ENCODE peak calls at places on chromosomes 1 and 21, in nine cellular contexts. D is DND-41; F is H7; N is CD4-positive, alpha-beta T cell; S is iPS DF 6.9; W is fibroblast of lung; B is heart left ventricle; O is adrenal gland; V is breast epithelium. P is an unnamed sample. For H3K27me3, the result is how much of the 10 kb centered on the place peaks cover.

GRCh38 chr1:226126824-226127591 is 59.5 kb downstream of the ACBD3 start:
- DNase-seq in D (no peak), F (peak), N (no peak), S (no peak), W (no peak), B (no peak), O (peak), V (no peak), P (no peak)

GRCh38 chr21:44549525-44550211 is 1.6 kb downstream of the KRTAP10-2 start:
- DNase-seq in D (no peak), F (no peak), N (no peak), S (no peak), W (no peak), B (no peak), O (no peak), V (no peak), P (peak)

GRCh38 chr1:248847181-248847955 is 9.3 kb downstream of the ZNF672 start:
- DNase-seq in D (no peak), F (no peak), N (no peak), S (no peak), W (no peak), B (no peak), O (no peak), V (no peak), P (no peak)

GRCh38 chr1:12047120-12047876 is 15.8 kb upstream of the TNFRSF8 start:
- DNase-seq in D (peak), F (no peak), N (peak), S (no peak), W (peak), B (no peak), O (no peak), V (no peak), P (no peak)

GRCh38 chr1:73065585-73065984 is 783.2 kb upstream of the NEGR1 start:
- DNase-seq in D (no peak), F (peak), N (no peak), S (no peak), W (no peak), B (no peak), O (no peak), V (no peak), P (no peak)

GRCh38 chr1:28518745-28519341 is 13.0 kb downstream of the RCC1 start:
- DNase-seq in D (peak), F (peak), N (no peak), S (no peak), W (no peak), B (no peak), O (peak), V (no peak), P (no peak)

GRCh38 chr1:110281363-110282290 is 57.5 kb upstream of the RBM15 start:
- DNase-seq in D (no peak), F (no peak), N (no peak), S (no peak), W (no peak), B (no peak), O (no peak), V (no peak), P (peak)

GRCh38 chr1:119323216-119323982 is 45.2 kb upstream of the HAO2 start:
- DNase-seq in D (peak), F (no peak), N (no peak), S (no peak), W (no peak), B (no peak), O (no peak), V (no peak), P (no peak)

GRCh38 chr21:45027241-45028196 is 46.9 kb upstream of the ADARB1 start:
- DNase-seq in D (no peak), F (peak), N (no peak), S (no peak), W (no peak), B (no peak), O (no peak), V (no peak), P (no peak)

GRCh38 chr1:4215391-4215790 is 315.3 kb upstream of the C1orf174 start:
- DNase-seq in D (no peak), F (no peak), N (no peak), S (no peak), W (no peak), B (no peak), O (no peak), V (no peak), P (no peak)

GRCh38 chr1:2233997-2234761 is 6.1 kb downstream of the SKI start:
- DNase-seq in D (no peak), F (no peak), N (peak), S (no peak), W (peak), B (peak), O (peak), V (peak), P (peak)

GRCh38 chr1:155091071-155092051 is 12.7 kb downstream of the EFNA3 start:
- DNase-seq in D (peak), F (peak), N (peak), S (peak), W (peak), B (peak), O (peak), V (no peak), P (no peak)

GRCh38 chr1:118185083-118185899 is at the start of gene SPAG17:
- DNase-seq in D (no peak), F (peak), N (no peak), S (peak), W (peak), B (peak), O (peak), V (no peak), P (no peak)

GRCh38 chr1:71304125-71304524 is 223.3 kb upstream of the ZRANB2 start:
- DNase-seq in D (no peak), F (no peak), N (no peak), S (no peak), W (no peak), B (no peak), O (no peak), V (no peak), P (no peak)

GRCh38 chr1:212718499-212718898 is 18.9 kb upstream of the BATF3 start:
- DNase-seq in D (no peak), F (no peak), N (no peak), S (no peak), W (no peak), B (no peak), O (no peak), V (no peak), P (no peak)

GRCh38 chr1:235588916-235589515 is 60.6 kb downstream of the GNG4 start:
- DNase-seq in D (peak), F (no peak), N (no peak), S (no peak), W (peak), B (no peak), O (no peak), V (no peak), P (no peak)

GRCh38 chr1:169163059-169163458 is 56.6 kb downstream of the ATP1B1 start:
- DNase-seq in D (no peak), F (no peak), N (no peak), S (no peak), W (peak), B (no peak), O (no peak), V (no peak), P (no peak)

GRCh38 chr1:156767879-156768608 is 709 bp downstream of the PRCC start:
- DNase-seq in D (no peak), F (peak), N (peak), S (no peak), W (no peak), B (peak), O (peak), V (peak), P (no peak)

DNA sequence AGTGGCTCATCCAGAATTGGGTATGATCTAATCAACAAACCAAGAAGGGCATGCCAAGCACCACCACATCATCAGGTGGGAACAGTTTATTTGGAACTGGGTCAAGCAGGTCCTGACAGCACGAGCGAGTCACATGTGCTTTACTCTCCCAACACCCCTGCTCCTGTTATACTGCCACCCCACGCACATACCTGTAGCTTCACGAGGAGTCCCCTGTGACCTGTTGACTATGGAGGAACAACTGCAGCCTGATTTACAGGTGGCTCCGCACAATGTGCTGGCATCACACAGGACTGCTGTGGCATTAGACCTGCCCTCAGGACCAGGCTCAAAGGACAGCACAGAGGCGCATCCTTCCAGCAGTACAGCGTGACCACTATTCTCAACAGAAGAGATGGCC is 70.8 kb upstream of the LRRN2 start:
- DNase-seq in D (no peak), F (no peak), N (no peak), S (no peak), W (no peak), B (no peak), O (no peak), V (no peak), P (no peak)
- H3K27me3 ChIP-seq in D (under half), F (under half), N (under half), S (under half), W (under half), B (under half), O (under half), V (under half), P (under half)

GRCh38 chr1:165917166-165917565 is 89.8 kb downstream of the UCK2 start:
- DNase-seq in D (no peak), F (no peak), N (no peak), S (no peak), W (no peak), B (no peak), O (no peak), V (no peak), P (no peak)

GRCh38 chr1:165915480-165916395 is 88.3 kb downstream of the UCK2 start:
- DNase-seq in D (no peak), F (no peak), N (no peak), S (no peak), W (no peak), B (no peak), O (no peak), V (no peak), P (no peak)

GRCh38 chr1:165911609-165912281 is 84.3 kb downstream of the UCK2 start:
- DNase-seq in D (no peak), F (no peak), N (no peak), S (no peak), W (no peak), B (no peak), O (no peak), V (no peak), P (no peak)

GRCh38 chr1:165912638-165913037 is 85.2 kb downstream of the UCK2 start:
- DNase-seq in D (no peak), F (no peak), N (no peak), S (no peak), W (no peak), B (no peak), O (no peak), V (no peak), P (no peak)

DNA sequence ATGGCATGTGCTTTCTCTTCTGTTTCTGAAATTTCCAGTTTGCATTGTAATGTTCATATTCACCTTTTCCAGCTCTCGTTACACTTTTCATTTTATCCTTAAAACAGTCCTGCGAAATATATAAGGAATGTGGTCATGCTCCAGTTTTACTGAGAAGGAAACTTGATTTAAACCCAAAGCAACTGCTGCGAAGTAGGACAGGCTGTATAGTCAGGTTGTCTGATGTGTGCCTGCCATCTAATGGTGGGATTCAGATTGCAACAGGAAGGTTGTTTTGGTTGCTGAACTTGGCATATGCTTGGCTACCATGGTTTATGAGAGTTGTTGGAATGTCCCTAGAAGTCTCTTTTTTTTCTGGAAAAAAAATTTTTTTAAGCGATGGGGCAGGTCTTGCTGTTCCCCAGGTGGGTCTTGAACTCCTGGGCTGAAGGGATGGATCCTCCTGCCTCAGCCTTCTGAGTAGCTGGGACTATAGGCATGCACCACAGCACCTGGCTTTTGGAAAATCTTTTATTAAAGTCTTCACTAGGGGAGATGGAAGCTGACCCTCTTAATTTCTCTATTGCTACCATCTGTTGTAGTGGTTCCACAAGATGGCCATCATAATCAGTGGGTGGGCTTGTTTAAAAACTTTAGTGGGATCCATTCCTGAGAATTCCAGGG is 86.9 kb downstream of the UCK2 start:
- DNase-seq in D (peak), F (peak), N (peak), S (peak), W (peak), B (no peak), O (peak), V (peak), P (no peak)
- H3K27me3 ChIP-seq in D (under half), F (under half), N (under half), S (under half), W (under half), B (under half), O (under half), V (under half), P (under half)

DNA sequence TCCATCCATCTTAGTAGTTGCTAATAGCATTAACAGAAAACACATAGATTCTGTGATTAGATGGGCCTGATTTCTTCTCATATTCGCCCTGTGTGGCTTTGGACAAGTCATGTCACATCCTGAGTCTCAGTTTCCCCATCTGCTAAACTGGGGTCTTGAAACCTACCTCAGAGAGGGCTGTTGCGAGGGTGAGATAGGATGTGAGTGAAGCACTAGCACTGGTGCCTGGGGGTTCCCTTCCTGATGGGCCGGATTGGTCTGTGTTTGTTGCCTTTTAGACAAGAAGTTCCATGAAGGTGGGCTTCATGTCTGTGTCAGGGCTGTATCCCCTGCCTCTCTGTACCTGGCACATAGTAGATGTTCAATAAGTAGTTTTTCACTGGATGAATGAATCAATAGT is 3.5 kb upstream of the MAN1C1 start:
- DNase-seq in D (no peak), F (no peak), N (no peak), S (no peak), W (no peak), B (no peak), O (no peak), V (no peak), P (no peak)
- H3K27me3 ChIP-seq in D (under half), F (under half), N (under half), S (under half), W (under half), B (under half), O (under half), V (under half), P (under half)

DNA sequence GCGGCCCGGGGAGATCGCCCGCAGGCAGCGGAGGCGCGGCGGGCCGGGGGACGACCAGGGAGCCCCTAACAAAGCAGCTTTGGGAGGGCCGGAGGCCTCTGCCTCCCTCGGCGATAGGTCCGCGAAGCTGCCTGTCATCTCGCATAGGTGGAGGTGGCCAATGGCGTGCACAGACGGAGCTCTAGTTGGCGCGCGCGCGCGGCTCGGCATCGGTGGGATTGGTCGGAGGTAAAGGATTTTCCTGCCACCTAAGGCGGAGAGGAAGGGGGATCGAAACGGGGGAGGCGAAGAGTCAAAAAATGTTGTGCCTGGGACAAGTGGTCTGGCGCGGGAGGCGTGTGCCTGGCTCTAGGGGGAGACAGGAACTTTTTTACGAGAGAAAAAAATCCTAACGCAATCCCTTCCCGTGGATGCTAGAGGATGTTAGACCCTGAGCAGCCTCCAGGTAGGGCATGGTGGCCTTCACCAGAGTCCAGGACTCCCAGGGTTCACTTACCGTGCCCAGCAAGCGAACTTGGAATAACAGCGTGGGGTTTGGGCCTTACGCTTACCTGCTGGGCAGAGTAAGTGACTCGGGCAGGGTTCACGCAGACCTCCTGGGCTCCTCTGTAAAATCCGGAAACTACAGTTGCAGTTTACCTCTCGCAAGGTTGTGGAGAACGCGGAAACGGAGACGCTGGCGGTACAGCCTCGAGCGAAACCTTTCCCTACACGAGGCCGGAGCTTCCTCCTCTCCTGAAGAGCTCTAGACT is 99.9 kb upstream of the SOD1 start:
- DNase-seq in D (peak), F (peak), N (peak), S (peak), W (peak), B (peak), O (peak), V (peak), P (no peak)
- H3K27me3 ChIP-seq in D (under half), F (under half), N (under half), S (under half), W (under half), B (under half), O (under half), V (under half), P (under half)

P was measured in vagina.